ENCODE peak calls at places on chromosomes 6 and 20, in four cellular contexts. B, M, O and H are unnamed samples.

GRCh38 chr6:157909282-157909664 is 72.4 kb upstream of the SYNJ2 start:
- DNase-seq in B (no peak), M (no peak), O (peak), H (no peak)

GRCh38 chr6:2877960-2878359 is 25.1 kb downstream of the SERPINB9 start:
- DNase-seq in B (no peak), M (no peak), O (no peak), H (no peak)

GRCh38 chr6:18350271-18350670 is 36.9 kb upstream of the RNF144B start:
- DNase-seq in B (no peak), M (no peak), O (no peak), H (no peak)

GRCh38 chr6:88481519-88481918 is 315.4 kb upstream of the CNR1 start:
- DNase-seq in B (no peak), M (no peak), O (no peak), H (no peak)

GRCh38 chr6:160198577-160199211 is 59.9 kb downstream of the SLC22A2 start:
- DNase-seq in B (peak), M (no peak), O (no peak), H (no peak)

GRCh38 chr6:139291813-139292619 is at the start of gene TXLNB:
- DNase-seq in B (no peak), M (no peak), O (peak), H (no peak)

GRCh38 chr6:144343736-144344428 is 58.7 kb downstream of the UTRN start:
- DNase-seq in B (peak), M (no peak), O (peak), H (no peak)

GRCh38 chr6:6686176-6686575 is 97.7 kb downstream of the LY86 start:
- DNase-seq in B (no peak), M (no peak), O (no peak), H (no peak)

GRCh38 chr6:6178795-6179194 is 141.7 kb downstream of the F13A1 start:
- DNase-seq in B (no peak), M (no peak), O (no peak), H (no peak)

DNA sequence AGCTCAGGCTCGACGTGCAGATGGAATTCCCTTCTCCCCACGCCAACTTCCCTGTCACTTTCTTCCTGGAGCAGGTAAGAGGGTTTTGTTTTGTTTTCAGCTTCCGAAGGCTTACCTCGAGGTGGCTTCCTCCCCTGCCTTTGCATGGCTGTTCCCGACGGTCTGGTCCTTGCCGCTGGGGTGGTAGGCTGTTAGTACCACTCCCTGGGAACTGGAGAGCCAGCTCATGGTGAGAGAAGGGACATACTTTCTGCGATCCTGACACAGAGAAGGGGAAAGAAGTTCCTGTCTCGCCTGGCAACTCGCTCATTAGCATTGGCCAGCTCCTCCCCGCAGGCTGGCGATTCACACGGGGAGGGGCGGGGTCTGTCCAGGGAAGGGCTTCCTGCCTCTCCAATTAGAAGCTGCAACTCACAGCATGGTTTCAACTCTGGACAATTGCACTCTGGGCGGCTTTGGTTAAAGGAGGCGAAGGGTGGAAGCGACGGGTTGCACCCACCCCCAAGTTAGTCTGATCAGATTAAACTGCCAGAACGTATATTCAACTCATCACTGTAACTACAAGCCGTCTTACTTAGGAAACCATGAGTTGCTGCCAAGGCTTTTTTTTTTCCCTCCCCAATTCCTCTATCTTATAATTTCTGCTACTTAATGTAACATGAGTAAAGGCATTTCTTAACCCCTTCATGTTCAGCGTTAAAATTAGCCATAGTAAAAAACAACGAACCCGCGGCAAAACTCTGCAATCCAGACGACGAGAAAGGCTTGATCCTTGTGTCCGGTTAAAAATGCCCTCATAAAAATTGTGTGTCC is at the start of gene ARHGAP18:
- DNase-seq in B (peak), M (peak), O (peak), H (peak)
- TF ChIP-seq PBX3 in B (no peak), M (no peak), O (no peak), H (peak)

GRCh38 chr6:128244751-128245405 is 275.5 kb downstream of the PTPRK start:
- DNase-seq in B (no peak), M (no peak), O (no peak), H (no peak)

GRCh38 chr6:128239898-128240509 is 280.4 kb downstream of the PTPRK start:
- DNase-seq in B (no peak), M (no peak), O (peak), H (no peak)

GRCh38 chr6:128241221-128241620 is 279.2 kb downstream of the PTPRK start:
- DNase-seq in B (no peak), M (no peak), O (no peak), H (no peak)

GRCh38 chr6:128246472-128246871 is 273.9 kb downstream of the PTPRK start:
- DNase-seq in B (no peak), M (no peak), O (no peak), H (no peak)

GRCh38 chr6:128242765-128243403 is 277.5 kb downstream of the PTPRK start:
- DNase-seq in B (peak), M (no peak), O (no peak), H (no peak)
- TF ChIP-seq MAX in B (no peak), M (no peak), O (no peak), H (no peak)

DNA sequence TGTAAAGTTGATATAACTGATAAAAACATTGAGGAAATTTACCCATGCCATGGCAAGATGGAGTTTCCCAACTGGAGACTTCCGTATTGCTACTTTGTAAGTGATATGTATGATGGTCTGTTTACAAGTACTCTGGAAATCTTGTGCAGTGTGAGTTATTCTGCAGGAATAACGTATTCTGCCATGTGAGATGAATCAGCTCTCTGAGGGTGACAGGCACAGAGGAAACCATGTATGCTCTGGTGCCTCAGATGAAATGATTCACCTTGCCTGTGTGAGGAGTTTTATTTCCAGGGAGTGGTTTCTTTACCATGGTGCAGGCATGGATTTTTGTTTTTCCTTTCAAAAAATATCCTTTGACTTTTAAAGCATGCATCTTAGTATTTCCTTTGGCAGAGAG is 35.9 kb upstream of the MTRF1L start:
- DNase-seq in B (no peak), M (no peak), O (no peak), H (no peak)
- TF ChIP-seq PBX3 in B (no peak), M (no peak), O (no peak), H (no peak)

GRCh38 chr6:11919771-11920440 is 92.2 kb upstream of the HIVEP1 start:
- DNase-seq in B (no peak), M (no peak), O (no peak), H (no peak)

GRCh38 chr6:11918021-11918738 is 93.9 kb upstream of the HIVEP1 start:
- DNase-seq in B (no peak), M (no peak), O (no peak), H (peak)

GRCh38 chr6:11920566-11920965 is 91.5 kb upstream of the HIVEP1 start:
- DNase-seq in B (no peak), M (no peak), O (no peak), H (no peak)

GRCh38 chr6:11918739-11919605 is 93.1 kb upstream of the HIVEP1 start:
- DNase-seq in B (no peak), M (no peak), O (no peak), H (no peak)

GRCh38 chr6:11921017-11921438 is 91.1 kb upstream of the HIVEP1 start:
- DNase-seq in B (no peak), M (peak), O (no peak), H (no peak)
- TF ChIP-seq MAX in B (no peak), M (peak), O (no peak), H (peak)

GRCh38 chr20:63148696-63149095 is 67.2 kb downstream of the YTHDF1 start:
- DNase-seq in B (no peak), M (no peak), O (no peak), H (no peak)

GRCh38 chr20:63142933-63143332 is 73.0 kb downstream of the YTHDF1 start:
- DNase-seq in B (no peak), M (no peak), O (no peak), H (no peak)

GRCh38 chr20:63147532-63147931 is 68.4 kb downstream of the YTHDF1 start:
- DNase-seq in B (no peak), M (no peak), O (no peak), H (no peak)

GRCh38 chr20:63141531-63141930 is 74.4 kb downstream of the YTHDF1 start:
- DNase-seq in B (no peak), M (no peak), O (no peak), H (no peak)

GRCh38 chr20:63145156-63145555 is 70.8 kb downstream of the YTHDF1 start:
- DNase-seq in B (no peak), M (no peak), O (no peak), H (no peak)
- TF ChIP-seq PBX3 in B (no peak), M (no peak), O (no peak), H (no peak)

GRCh38 chr20:19975901-19976300 is 41.3 kb upstream of the NAA20 start:
- DNase-seq in B (no peak), M (peak), O (no peak), H (no peak)
- TF ChIP-seq MAX in B (no peak), M (peak), O (no peak), H (no peak)